ENCODE peak calls at places on chromosomes 11 and 22, in four cellular contexts. Q, P, T and Z are unnamed samples.

GRCh38 chr11:70834277-70834940 is 418.0 kb downstream of the SHANK2 start:
- DNase-seq in Q (no peak), P (no peak), T (no peak), Z (no peak)

GRCh38 chr22:27811778-27812177 is 10.2 kb upstream of the MN1 start:
- DNase-seq in Q (no peak), P (no peak), T (no peak), Z (no peak)

GRCh38 chr11:3823303-3823702 is 14.9 kb downstream of the PGAP2 start:
- DNase-seq in Q (no peak), P (no peak), T (no peak), Z (no peak)

GRCh38 chr11:15229069-15229468 is 114.3 kb downstream of the INSC start:
- DNase-seq in Q (no peak), P (no peak), T (no peak), Z (no peak)

GRCh38 chr22:22133910-22134309 is 110.7 kb upstream of the VPREB1 start:
- DNase-seq in Q (no peak), P (no peak), T (no peak), Z (no peak)

GRCh38 chr22:22657712-22658111 is 13.3 kb downstream of the GGTLC2 start:
- DNase-seq in Q (no peak), P (no peak), T (no peak), Z (no peak)

GRCh38 chr11:84865791-84866535 is 761.2 kb downstream of the DLG2 start:
- DNase-seq in Q (no peak), P (no peak), T (no peak), Z (no peak)

GRCh38 chr22:22907551-22908494 is 20.2 kb downstream of the IGLL5 start:
- DNase-seq in Q (no peak), P (peak), T (no peak), Z (no peak)

GRCh38 chr22:20810645-20811044 is 36.7 kb downstream of the SERPIND1 start:
- DNase-seq in Q (no peak), P (no peak), T (no peak), Z (no peak)